ENCODE peak calls at places on chromosomes 2 and 18, in seven cellular contexts. S is cardiac muscle cell; A is activated T-cell treated with anti-CD3 and anti-CD28 coated beads, Interleukin-2, amount 50 U/mL, for 1 hour; R is NCI-H146; Y is activated T-helper 1 cell treated with anti-CD3 and anti-CD28 coated beads, Interleukin-12 subunit alpha, Interleukin-12 subunit beta, Interleukin-2, Interleukin-4 antibody, amounts not matched to agents 30 ng/mL and 10 ng/mL and 1 ng/mL, durations not matched to agents 14 hours and 24 hours and 36 hours; V is NCI-H1436; L is activated naive CD4-positive, alpha-beta T cell treated with anti-CD3 and anti-CD28 coated beads, Interleukin-2, amount 50 U/mL, for 16 hours. E is an unnamed sample.

GRCh38 chr2:239960929-239961661 is 64.0 kb downstream of the NDUFA10 start:
- DNase-seq in S (no peak), A (no peak), R (no peak), Y (no peak), V (no peak), L (no peak), E (no peak)

GRCh38 chr2:30410217-30410616 is 36.8 kb upstream of the LCLAT1 start:
- DNase-seq in S (no peak), A (no peak), R (no peak), Y (no peak), V (no peak), L (no peak), E (no peak)

GRCh38 chr2:64277101-64277849 is 133.1 kb upstream of the PELI1 start:
- DNase-seq in S (no peak), A (no peak), R (no peak), Y (no peak), V (no peak), L (no peak), E (no peak)

GRCh38 chr2:233100192-233100998 is 40.3 kb downstream of the INPP5D start:
- DNase-seq in S (no peak), A (peak; percentile 58), R (no peak), Y (no peak), V (no peak), L (peak; percentile 52), E (no peak)

GRCh38 chr18:11309172-11309571 is 159.8 kb upstream of the PIEZO2 start:
- DNase-seq in S (peak; percentile 47), A (no peak), R (no peak), Y (no peak), V (no peak), L (no peak), E (no peak)

GRCh38 chr18:70450658-70451253 is 161.9 kb downstream of the SOCS6 start:
- DNase-seq in S (peak; percentile 43), A (no peak), R (peak; percentile 37), Y (no peak), V (peak; percentile 4), L (no peak), E (no peak)

GRCh38 chr2:190802133-190802532 is 78.5 kb upstream of the GLS start:
- DNase-seq in S (no peak), A (no peak), R (no peak), Y (no peak), V (peak; percentile 30), L (no peak), E (no peak)

GRCh38 chr2:98412751-98413445 is 31.8 kb upstream of the INPP4A start:
- DNase-seq in S (peak; percentile 70), A (peak; percentile 44), R (peak; percentile 65), Y (peak; percentile 49), V (peak; percentile 46), L (peak; percentile 26), E (peak; percentile 72)

GRCh38 chr2:27884546-27884945 is 5.6 kb downstream of the RBKS start:
- DNase-seq in S (no peak), A (no peak), R (no peak), Y (no peak), V (no peak), L (no peak), E (no peak)

GRCh38 chr2:75641587-75641986 is 5.0 kb upstream of the MRPL19 start:
- DNase-seq in S (peak; percentile 59), A (no peak), R (no peak), Y (no peak), V (no peak), L (no peak), E (no peak)

GRCh38 chr2:150485871-150486538 is 1.5 kb downstream of the RND3 start:
- DNase-seq in S (peak; percentile 89), A (no peak), R (peak; percentile 68), Y (no peak), V (peak; percentile 58), L (no peak), E (peak; percentile 70)

GRCh38 chr2:60554649-60555065 is 1.2 kb upstream of the BCL11A start:
- DNase-seq in S (no peak), A (no peak), R (peak; percentile 19), Y (no peak), V (no peak), L (no peak), E (peak; percentile 27)

GRCh38 chr2:11919953-11920352 is 173.5 kb downstream of the LPIN1 start:
- DNase-seq in S (no peak), A (no peak), R (no peak), Y (no peak), V (no peak), L (no peak), E (no peak)

GRCh38 chr2:236363878-236364277 is 99.7 kb upstream of the ASB18 start:
- DNase-seq in S (no peak), A (no peak), R (no peak), Y (no peak), V (no peak), L (no peak), E (no peak)

GRCh38 chr2:10316336-10316735 is 13.6 kb downstream of the HPCAL1 start:
- DNase-seq in S (peak; percentile 56), A (no peak), R (no peak), Y (no peak), V (no peak), L (no peak), E (no peak)

GRCh38 chr18:76363451-76364120 is 131.5 kb downstream of the ZNF516 start:
- DNase-seq in S (peak; percentile 59), A (no peak), R (no peak), Y (no peak), V (no peak), L (no peak), E (no peak)

GRCh38 chr2:45233301-45233700 is 224.0 kb upstream of the SIX2 start:
- DNase-seq in S (peak; percentile 84), A (no peak), R (no peak), Y (no peak), V (no peak), L (no peak), E (no peak)

GRCh38 chr18:2898131-2898640 is 51.4 kb downstream of the EMILIN2 start:
- DNase-seq in S (no peak), A (no peak), R (no peak), Y (no peak), V (no peak), L (no peak), E (no peak)

GRCh38 chr2:149894226-149894625 is 306.7 kb upstream of the MMADHC start:
- DNase-seq in S (no peak), A (no peak), R (no peak), Y (no peak), V (no peak), L (no peak), E (no peak)

GRCh38 chr18:21167641-21168372 is 56.2 kb upstream of the ROCK1 start:
- DNase-seq in S (no peak), A (no peak), R (peak; percentile 100), Y (no peak), V (peak; percentile 11), L (no peak), E (no peak)

GRCh38 chr2:178863130-178863855 is 56.1 kb upstream of the TTN start:
- DNase-seq in S (no peak), A (no peak), R (no peak), Y (no peak), V (no peak), L (no peak), E (no peak)

GRCh38 chr2:58734365-58734764 is 493.2 kb upstream of the FANCL start:
- DNase-seq in S (no peak), A (no peak), R (peak; percentile 83), Y (no peak), V (no peak), L (no peak), E (no peak)